ENCODE peak calls at places on chromosomes 7 and 10, in seven cellular contexts. T, U, M, P, Z, W and X are unnamed samples. For H3K9me3, the result is how much of the 10 kb centered on the place peaks cover.

GRCh38 chr7:6164491-6164890 is 107.9 kb downstream of the CYTH3 start:
- DNase-seq in Z (no peak), U (no peak), W (no peak), P (peak), T (no peak), M (peak), X (no peak)

GRCh38 chr10:809671-810350 is 120.3 kb upstream of the DIP2C start:
- DNase-seq in Z (no peak), W (no peak), U (no peak), P (no peak), M (no peak), T (no peak), X (no peak)

GRCh38 chr7:75532639-75533038 is 40.5 kb downstream of the SPDYE5 start:
- DNase-seq in M (no peak), T (no peak), W (no peak), U (no peak), P (no peak), Z (no peak), X (no peak)

GRCh38 chr7:44283381-44284211 is 41.8 kb downstream of the CAMK2B start:
- DNase-seq in M (no peak), T (peak), W (no peak), P (peak), Z (peak), U (no peak), X (no peak)

GRCh38 chr10:80894339-80894791 is 356.7 kb downstream of the SH2D4B start:
- DNase-seq in W (no peak), P (no peak), U (no peak), Z (no peak), T (no peak), M (no peak), X (no peak)

GRCh38 chr10:31393844-31394243 is 74.8 kb downstream of the ZEB1 start:
- DNase-seq in W (no peak), M (no peak), P (no peak), Z (no peak), T (no peak), U (no peak), X (no peak)

GRCh38 chr7:70014472-70015232 is 416.4 kb downstream of the AUTS2 start:
- DNase-seq in P (no peak), W (no peak), Z (no peak), T (no peak), M (no peak), U (no peak), X (no peak)

GRCh38 chr10:9076066-9076465 is 1021.6 kb downstream of the GATA3 start:
- DNase-seq in M (no peak), T (no peak), Z (no peak), W (no peak), U (no peak), P (no peak), X (no peak)

GRCh38 chr7:103989200-103989784 is at the start of gene RELN:
- DNase-seq in U (peak), P (peak), T (no peak), M (peak), Z (no peak), W (no peak), X (peak)

GRCh38 chr10:128209862-128210214 is 83.6 kb upstream of the MKI67 start:
- DNase-seq in W (no peak), T (no peak), M (no peak), Z (no peak), U (no peak), P (no peak), X (no peak)

GRCh38 chr7:151039850-151040548 is 8.3 kb upstream of the ASIC3 start:
- DNase-seq in Z (no peak), U (no peak), P (peak), M (no peak), W (no peak), T (no peak), X (no peak)

GRCh38 chr7:54538122-54538521 is 4.1 kb upstream of the VSTM2A start:
- DNase-seq in T (no peak), Z (no peak), M (no peak), W (no peak), P (no peak), U (no peak), X (no peak)

GRCh38 chr7:17095951-17096350 is 202.5 kb upstream of the AHR start:
- DNase-seq in U (no peak), W (no peak), P (no peak), T (no peak), Z (no peak), M (no peak), X (peak)

GRCh38 chr10:99520804-99521473 is 11.8 kb upstream of the NKX2-3 start:
- DNase-seq in P (no peak), U (no peak), M (no peak), Z (no peak), T (no peak), W (no peak), X (no peak)

GRCh38 chr10:32891261-32891660 is 66.8 kb downstream of the ITGB1 start:
- DNase-seq in Z (no peak), U (no peak), W (no peak), P (no peak), M (no peak), T (no peak), X (no peak)

GRCh38 chr7:31373337-31374289 is 33.1 kb upstream of the NEUROD6 start:
- DNase-seq in M (peak), P (peak), W (peak), U (peak), Z (no peak), T (no peak), X (peak)

GRCh38 chr10:133520193-133520738 is 6.9 kb upstream of the CYP2E1 start:
- DNase-seq in W (peak), Z (peak), T (peak), M (peak), P (peak), U (peak), X (peak)

GRCh38 chr7:23530355-23530754 is 1.4 kb downstream of the TRA2A start:
- DNase-seq in M (peak), T (no peak), W (peak), Z (no peak), U (peak), P (no peak), X (no peak)

GRCh38 chr7:115731796-115732471 is 298.6 kb downstream of the TFEC start:
- DNase-seq in T (no peak), W (no peak), P (no peak), M (no peak), Z (no peak), U (no peak), X (no peak)

GRCh38 chr10:54469587-54470323 is 331.3 kb downstream of the PCDH15 start:
- DNase-seq in Z (no peak), P (no peak), T (no peak), W (no peak), U (no peak), M (no peak), X (no peak)

GRCh38 chr7:46035166-46035565 is 114.1 kb upstream of the IGFBP3 start:
- DNase-seq in U (no peak), M (no peak), P (no peak), Z (no peak), T (no peak), W (no peak), X (no peak)

GRCh38 chr7:152202056-152202455 is 176.6 kb downstream of the GALNT11 start:
- DNase-seq in U (peak), W (no peak), Z (no peak), M (no peak), T (no peak), P (no peak), X (no peak)

GRCh38 chr10:69733791-69734261 is 67.9 kb upstream of the COL13A1 start:
- DNase-seq in Z (peak), T (no peak), W (no peak), M (no peak), U (peak), P (no peak), X (peak)

GRCh38 chr10:70648427-70648826 is 23.9 kb upstream of the ADAMTS14 start:
- DNase-seq in M (peak), W (no peak), T (no peak), Z (no peak), U (no peak), P (no peak), X (no peak)

GRCh38 chr7:4202154-4202553 is 479.9 kb upstream of the FOXK1 start:
- DNase-seq in U (no peak), Z (no peak), M (no peak), T (no peak), W (no peak), P (no peak), X (no peak)

GRCh38 chr7:29017666-29018065 is 59.5 kb upstream of the TRIL start:
- DNase-seq in T (no peak), M (no peak), Z (no peak), P (no peak), U (peak), W (no peak), X (no peak)

GRCh38 chr10:121732676-121733445 is 134.6 kb upstream of the FGFR2 start:
- DNase-seq in U (no peak), M (peak), P (no peak), Z (no peak), W (no peak), T (no peak), X (no peak)

GRCh38 chr7:31883761-31884164 is 186.4 kb downstream of the PDE1C start:
- DNase-seq in P (no peak), W (no peak), M (no peak), Z (no peak), T (no peak), U (peak), X (peak)

GRCh38 chr7:699260-700170 is 27.0 kb upstream of the DNAAF5 start:
- DNase-seq in Z (peak), U (no peak), T (peak), W (no peak), M (no peak), P (no peak), X (no peak)

GRCh38 chr10:98400482-98400881 is 14.5 kb downstream of the PYROXD2 start:
- DNase-seq in U (peak), M (no peak), W (no peak), P (no peak), Z (no peak), T (no peak), X (no peak)

GRCh38 chr10:69201045-69201444 is 19.1 kb upstream of the HKDC1 start:
- DNase-seq in U (no peak), T (no peak), P (no peak), Z (no peak), M (no peak), W (no peak), X (no peak)

GRCh38 chr10:129580010-129580409 is 113.0 kb downstream of the MGMT start:
- DNase-seq in T (no peak), W (no peak), U (no peak), Z (no peak), P (peak), M (peak), X (no peak)

GRCh38 chr10:78527296-78527695 is 493.6 kb downstream of the RPS24 start:
- DNase-seq in U (no peak), T (no peak), P (no peak), M (no peak), Z (peak), W (no peak), X (no peak)

GRCh38 chr10:74056081-74056818 is 58.3 kb downstream of the VCL start:
- DNase-seq in W (peak), M (no peak), T (no peak), P (no peak), Z (no peak), U (peak), X (peak)

GRCh38 chr7:44634839-44635591 is 28.6 kb downstream of the OGDH start:
- DNase-seq in P (peak), U (no peak), Z (no peak), T (peak), W (no peak), M (no peak), X (no peak)

GRCh38 chr7:79770053-79770452 is 316.6 kb upstream of the MAGI2 start:
- DNase-seq in W (no peak), P (no peak), U (peak), T (no peak), Z (no peak), M (no peak), X (no peak)

GRCh38 chr7:22586806-22587180 is 86.8 kb upstream of the STEAP1B start:
- DNase-seq in W (peak), T (no peak), M (peak), U (peak), Z (no peak), P (no peak), X (no peak)

GRCh38 chr10:62071846-62072281 is 170.4 kb downstream of the ARID5B start:
- DNase-seq in U (no peak), T (peak), Z (no peak), M (peak), W (no peak), P (no peak), X (no peak)

GRCh38 chr10:34305189-34305588 is 509.9 kb downstream of the PARD3 start:
- DNase-seq in Z (no peak), W (peak), U (no peak), T (no peak), M (peak), P (no peak), X (no peak)

DNA sequence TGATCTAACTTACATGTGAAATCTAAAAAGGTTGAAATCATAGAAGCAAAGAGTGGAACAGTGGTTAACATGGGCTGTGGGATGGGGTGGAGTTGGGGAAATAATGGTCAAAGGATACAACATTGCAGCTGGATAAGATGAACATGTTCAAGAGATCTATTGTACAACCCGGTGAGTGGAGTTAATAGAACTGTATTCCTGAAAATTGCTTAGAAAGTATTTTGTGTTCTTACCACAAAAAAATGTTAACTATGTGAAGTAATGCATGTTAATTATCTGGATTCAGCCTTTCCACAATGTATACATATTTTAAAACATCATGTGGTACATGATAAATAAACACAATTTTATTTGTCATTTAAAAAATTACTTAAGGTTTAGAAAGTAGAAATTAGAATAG is 271.0 kb upstream of the LRRTM3 start:
- DNase-seq in U (peak), P (no peak), Z (no peak), W (no peak), T (no peak), M (no peak), X (no peak)
- H3K4me3 ChIP-seq in U (no peak), P (no peak), Z (no peak), W (no peak), T (no peak), M (no peak), X (no peak)

GRCh38 chr10:42488416-42488815 is 150.0 kb downstream of the ZNF33B start:
- DNase-seq in Z (no peak), T (no peak), P (no peak), U (peak), M (no peak), W (peak), X (peak)
- H3K9me3 ChIP-seq in Z (under half), T (under half), P (under half), U (under half), M (under half), W (under half), X (under half)

DNA sequence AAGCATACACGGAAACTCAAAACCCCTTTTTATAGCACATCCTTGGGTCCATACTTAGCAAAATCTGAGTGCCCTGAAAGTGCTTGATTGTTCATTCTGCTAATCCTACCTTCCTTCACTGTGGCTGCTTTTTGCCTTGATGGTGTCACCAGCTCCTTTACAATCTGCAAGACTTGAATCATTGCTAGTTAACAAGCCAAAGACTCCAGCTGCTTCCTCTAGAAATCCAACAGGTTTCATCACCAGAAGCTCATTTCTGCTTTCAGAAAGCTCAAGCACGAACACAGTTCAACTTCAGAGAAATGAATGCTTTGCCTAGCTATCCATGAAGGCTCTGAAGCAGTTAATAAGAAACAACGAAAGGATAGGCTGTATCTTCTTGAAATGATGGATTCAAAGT is 38.0 kb downstream of the USP6NL start:
- DNase-seq in Z (no peak), U (peak), P (no peak), W (no peak), M (peak), T (no peak), X (no peak)
- H3K4me3 ChIP-seq in Z (no peak), U (no peak), P (no peak), W (no peak), M (no peak), T (no peak), X (no peak)

DNA sequence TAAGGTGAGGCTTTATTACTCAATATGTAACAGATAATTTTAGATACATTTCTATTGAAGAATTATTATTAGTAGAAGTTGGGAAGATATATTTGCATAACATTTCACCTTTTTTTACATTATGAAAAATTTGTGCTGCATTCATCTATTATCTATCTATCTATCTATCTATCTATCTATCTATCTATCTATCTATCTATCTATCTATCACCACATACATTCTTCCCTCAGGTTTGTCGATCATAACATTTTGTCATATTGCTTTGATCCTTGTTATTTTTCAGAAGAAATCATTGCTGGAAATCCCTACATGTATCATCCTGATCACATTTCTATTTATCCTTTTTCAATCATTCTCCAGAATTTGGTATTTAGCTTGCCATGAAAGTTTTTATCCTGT is 49.3 kb upstream of the CALCR start:
- DNase-seq in T (no peak), U (no peak), P (no peak), Z (no peak), W (no peak), M (no peak), X (no peak)
- H3K9me3 ChIP-seq in T (under half), U (under half), P (under half), Z (under half), W (under half), M (under half), X (under half)

GRCh38 chr7:42194218-42194617 is 42.8 kb downstream of the GLI3 start:
- DNase-seq in M (no peak), Z (no peak), T (no peak), W (no peak), U (peak), P (no peak), X (no peak)
- H3K4me3 ChIP-seq in M (no peak), Z (peak), T (no peak), W (no peak), U (peak), P (no peak), X (no peak)